ENCODE peak calls at places on chromosomes 1 and 21, in ten cellular contexts. G is ovary, T is IMR-90, U is nephron progenitor cell, Z is GM12865, E is lower leg skin, L is Panc1, B is esophagus squamous epithelium, O is tibial nerve, Y is fibroblast of mammary gland. M is an unnamed sample.

GRCh38 chr1:223670458-223671159 is 5.1 kb upstream of the CAPN8 start:
- DNase-seq in T (peak), U (peak), Y (peak), Z (peak), L (no peak), G (no peak), O (no peak), B (no peak), E (no peak), M (no peak)

GRCh38 chr21:32186843-32187242 is 92.0 kb downstream of the MIS18A start:
- DNase-seq in Y (no peak), O (no peak), B (no peak), L (no peak), E (no peak), U (no peak), T (no peak), Z (no peak), G (no peak), M (no peak)

GRCh38 chr21:45993210-45994085 is 11.9 kb downstream of the COL6A1 start:
- DNase-seq in T (no peak), U (peak), G (peak), O (peak), E (peak), L (no peak), Z (no peak), Y (peak), B (no peak), M (peak)

GRCh38 chr1:117030271-117030877 is 28.8 kb downstream of the CD101 start:
- DNase-seq in Z (no peak), L (no peak), E (no peak), O (no peak), U (no peak), Y (no peak), B (no peak), G (no peak), T (no peak), M (no peak)

GRCh38 chr1:118914379-118915161 is 73.6 kb downstream of the TBX15 start:
- DNase-seq in T (no peak), U (no peak), Z (no peak), L (no peak), Y (no peak), O (no peak), B (no peak), G (no peak), E (no peak), M (no peak)

GRCh38 chr1:247111259-247111635 is 7.1 kb upstream of the ZNF669 start:
- DNase-seq in T (no peak), B (no peak), Z (no peak), L (no peak), O (no peak), U (no peak), Y (no peak), E (peak), G (no peak), M (no peak)

GRCh38 chr1:93605812-93606512 is 75.7 kb downstream of the BCAR3 start:
- DNase-seq in L (peak), G (no peak), B (no peak), O (no peak), U (no peak), Y (peak), E (peak), Z (no peak), T (peak), M (no peak)

GRCh38 chr1:160519542-160520435 is 3.3 kb downstream of the SLAMF6 start:
- DNase-seq in T (no peak), Y (no peak), Z (peak), G (no peak), O (no peak), L (no peak), U (no peak), B (no peak), E (no peak), M (no peak)

GRCh38 chr1:209230319-209230718 is 353.2 kb upstream of the CAMK1G start:
- DNase-seq in Z (no peak), T (no peak), Y (no peak), O (no peak), E (no peak), B (no peak), G (no peak), U (no peak), L (no peak), M (no peak)

GRCh38 chr1:12161662-12162458 is 4.9 kb upstream of the TNFRSF1B start:
- DNase-seq in O (peak), Z (peak), L (peak), E (peak), Y (peak), G (peak), B (peak), U (no peak), T (peak), M (peak)

GRCh38 chr1:214377485-214377884 is 96.5 kb downstream of the SMYD2 start:
- DNase-seq in E (no peak), T (no peak), O (no peak), B (no peak), L (no peak), Y (no peak), Z (no peak), U (no peak), G (no peak), M (no peak)

GRCh38 chr21:43602277-43603229 is 56.7 kb downstream of the HSF2BP start:
- DNase-seq in Y (no peak), G (no peak), Z (no peak), T (no peak), E (no peak), U (no peak), L (no peak), O (no peak), B (no peak), M (no peak)

GRCh38 chr1:50332941-50333594 is 90.2 kb downstream of the DMRTA2 start:
- DNase-seq in Y (peak), O (no peak), T (peak), L (no peak), B (no peak), Z (peak), G (peak), U (peak), E (no peak), M (no peak)

GRCh38 chr1:3055051-3055450 is 14.0 kb upstream of the PRDM16 start:
- DNase-seq in G (no peak), T (no peak), U (no peak), Z (no peak), Y (no peak), B (no peak), O (no peak), E (no peak), L (no peak), M (peak)

GRCh38 chr1:207691006-207691405 is 46.1 kb downstream of the CR1L start:
- DNase-seq in B (no peak), E (no peak), Z (no peak), U (no peak), L (no peak), T (no peak), Y (no peak), G (no peak), O (no peak), M (no peak)

GRCh38 chr1:203769505-203770343 is 4.7 kb downstream of the LAX1 start:
- DNase-seq in T (peak), Y (peak), E (peak), Z (no peak), G (peak), B (no peak), U (peak), L (no peak), O (peak), M (peak)

GRCh38 chr1:216598448-216598847 is 124.8 kb downstream of the ESRRG start:
- DNase-seq in Y (no peak), U (no peak), E (no peak), O (no peak), G (no peak), T (no peak), L (no peak), B (no peak), Z (no peak), M (no peak)

GRCh38 chr1:216599851-216600250 is 123.4 kb downstream of the ESRRG start:
- DNase-seq in G (no peak), Z (no peak), O (no peak), B (no peak), E (no peak), Y (no peak), L (no peak), T (no peak), U (no peak), M (no peak)

GRCh38 chr1:216601427-216601751 is 121.8 kb downstream of the ESRRG start:
- DNase-seq in T (no peak), O (no peak), U (no peak), Z (no peak), G (no peak), Y (no peak), E (no peak), L (no peak), B (no peak), M (no peak)

GRCh38 chr1:216604771-216605170 is 118.5 kb downstream of the ESRRG start:
- DNase-seq in Z (no peak), O (no peak), E (no peak), B (no peak), L (no peak), Y (no peak), G (no peak), U (no peak), T (no peak), M (no peak)

DNA sequence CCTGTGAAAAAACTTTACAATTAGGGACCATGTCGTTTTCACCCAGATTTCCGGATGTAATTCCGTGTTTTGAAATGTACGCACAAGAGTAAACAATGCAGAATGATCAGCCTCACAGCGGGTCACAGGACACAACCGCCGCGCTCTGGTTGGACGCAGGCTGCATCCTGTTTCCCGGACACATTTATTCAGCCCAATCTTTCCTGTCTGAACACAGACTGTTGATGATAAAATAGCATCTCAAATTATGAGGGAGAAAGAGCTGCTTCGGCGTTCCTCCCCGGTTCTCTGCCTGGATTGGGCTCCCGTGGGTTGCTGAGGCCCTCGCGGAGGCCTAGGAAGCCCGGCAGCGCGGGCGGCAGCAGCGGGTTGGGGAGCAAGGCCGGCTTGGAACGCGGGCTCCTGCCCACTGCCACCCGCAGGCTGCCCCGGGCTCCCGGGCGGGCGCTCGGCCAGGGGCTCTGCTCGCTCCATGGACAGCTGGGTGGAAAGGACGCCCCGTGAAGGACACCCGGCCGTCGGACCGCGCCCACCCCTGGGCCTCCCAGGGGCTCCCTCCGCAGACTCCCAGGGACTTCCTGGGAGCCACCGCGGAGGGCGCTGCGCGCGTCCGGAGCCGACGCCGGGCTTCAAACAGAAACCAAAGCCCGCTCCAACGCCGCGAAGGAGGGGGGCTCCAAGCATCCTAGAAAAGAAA is 122.4 kb downstream of the ESRRG start:
- DNase-seq in U (peak), O (peak), T (peak), B (peak), G (peak), Y (peak), E (peak), Z (peak), L (peak), M (no peak)
- TF ChIP-seq CTCF in U (peak), O (peak), T (peak), B (peak), G (no peak), Y (peak), E (no peak), Z (peak), L (peak), M (no peak)

GRCh38 chr1:235527196-235527814 is 23.1 kb upstream of the B3GALNT2 start:
- DNase-seq in T (no peak), G (no peak), B (no peak), O (no peak), U (no peak), E (no peak), Z (no peak), Y (no peak), L (no peak), M (no peak)

GRCh38 chr1:235525314-235525713 is 21.1 kb upstream of the B3GALNT2 start:
- DNase-seq in O (no peak), E (no peak), T (peak), B (no peak), Y (no peak), L (no peak), U (no peak), G (no peak), Z (no peak), M (no peak)
- TF ChIP-seq CTCF in O (no peak), E (no peak), T (no peak), B (no peak), Y (no peak), L (no peak), U (no peak), G (no peak), Z (no peak), M (no peak)

GRCh38 chr1:91556556-91556955 is 55.9 kb downstream of the CDC7 start:
- DNase-seq in E (no peak), L (no peak), B (no peak), Y (no peak), Z (no peak), U (no peak), O (no peak), G (no peak), T (no peak), M (no peak)

GRCh38 chr1:91553196-91553595 is 52.5 kb downstream of the CDC7 start:
- DNase-seq in B (no peak), Y (peak), G (peak), E (no peak), L (no peak), O (no peak), T (peak), U (no peak), Z (no peak), M (no peak)

GRCh38 chr1:91557039-91557690 is 56.5 kb downstream of the CDC7 start:
- DNase-seq in Y (peak), Z (no peak), U (no peak), T (peak), O (no peak), B (no peak), E (no peak), G (no peak), L (no peak), M (no peak)

GRCh38 chr1:91555821-91556531 is 55.3 kb downstream of the CDC7 start:
- DNase-seq in T (peak), Y (peak), U (no peak), G (no peak), B (no peak), E (no peak), L (no peak), O (no peak), Z (peak), M (no peak)

DNA sequence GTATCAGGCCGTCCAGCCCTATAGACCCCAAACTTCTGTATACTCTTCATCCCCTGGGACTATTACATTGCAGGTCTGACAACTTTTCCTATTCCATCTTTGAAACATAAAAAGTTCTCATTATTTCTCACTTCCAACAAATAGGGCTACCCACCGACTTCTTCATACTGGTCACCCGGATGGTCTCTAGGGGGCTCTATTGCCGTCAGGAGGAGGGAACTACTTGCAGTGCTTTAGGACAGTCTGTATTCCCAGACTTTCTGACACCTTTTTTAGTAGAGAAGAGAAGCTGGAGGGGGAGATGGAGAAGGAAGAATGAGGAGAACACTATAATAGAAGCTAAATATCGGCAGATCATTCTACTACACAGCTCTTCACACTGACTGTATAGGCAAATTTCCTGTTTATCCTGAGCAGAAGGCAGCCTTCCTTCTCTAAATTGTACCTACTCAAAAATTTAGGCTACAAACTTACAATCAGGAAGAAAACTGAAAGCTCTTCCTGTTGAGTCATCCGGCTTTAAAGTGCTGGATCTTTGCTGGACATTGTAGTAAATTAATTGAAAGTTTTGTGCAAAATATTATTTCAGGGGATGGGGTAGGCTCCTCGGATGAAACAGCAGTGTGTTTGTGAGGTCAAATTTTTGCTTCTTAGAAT is 54.6 kb downstream of the CDC7 start:
- DNase-seq in T (peak), G (no peak), Y (peak), O (no peak), U (no peak), L (no peak), Z (no peak), B (no peak), E (no peak), M (no peak)
- TF ChIP-seq CTCF in T (peak), G (peak), Y (peak), O (peak), U (no peak), L (peak), Z (no peak), B (no peak), E (no peak), M (no peak)

GRCh38 chr1:150072959-150073358 is 5.4 kb downstream of the VPS45 start:
- DNase-seq in T (peak), Z (peak), G (no peak), L (no peak), B (no peak), U (no peak), O (no peak), Y (peak), E (no peak), M (no peak)
- TF ChIP-seq CTCF in T (peak), Z (peak), G (peak), L (peak), B (peak), U (peak), O (peak), Y (peak), E (no peak), M (peak)

GRCh38 chr1:71196685-71197084 is 115.8 kb upstream of the ZRANB2 start:
- DNase-seq in Z (no peak), L (no peak), E (no peak), U (no peak), O (no peak), Y (peak), G (no peak), B (no peak), T (peak), M (no peak)
- TF ChIP-seq CTCF in Z (no peak), L (peak), E (no peak), U (peak), O (peak), Y (peak), G (no peak), B (no peak), T (peak), M (no peak)

GRCh38 chr1:14095001-14095400 is 395.0 kb downstream of the PRDM2 start:
- DNase-seq in E (no peak), Z (peak), O (no peak), Y (peak), T (no peak), B (no peak), G (no peak), L (no peak), U (no peak), M (no peak)
- TF ChIP-seq CTCF in E (no peak), Z (peak), O (no peak), Y (peak), T (no peak), B (peak), G (no peak), L (peak), U (peak), M (no peak)

DNA sequence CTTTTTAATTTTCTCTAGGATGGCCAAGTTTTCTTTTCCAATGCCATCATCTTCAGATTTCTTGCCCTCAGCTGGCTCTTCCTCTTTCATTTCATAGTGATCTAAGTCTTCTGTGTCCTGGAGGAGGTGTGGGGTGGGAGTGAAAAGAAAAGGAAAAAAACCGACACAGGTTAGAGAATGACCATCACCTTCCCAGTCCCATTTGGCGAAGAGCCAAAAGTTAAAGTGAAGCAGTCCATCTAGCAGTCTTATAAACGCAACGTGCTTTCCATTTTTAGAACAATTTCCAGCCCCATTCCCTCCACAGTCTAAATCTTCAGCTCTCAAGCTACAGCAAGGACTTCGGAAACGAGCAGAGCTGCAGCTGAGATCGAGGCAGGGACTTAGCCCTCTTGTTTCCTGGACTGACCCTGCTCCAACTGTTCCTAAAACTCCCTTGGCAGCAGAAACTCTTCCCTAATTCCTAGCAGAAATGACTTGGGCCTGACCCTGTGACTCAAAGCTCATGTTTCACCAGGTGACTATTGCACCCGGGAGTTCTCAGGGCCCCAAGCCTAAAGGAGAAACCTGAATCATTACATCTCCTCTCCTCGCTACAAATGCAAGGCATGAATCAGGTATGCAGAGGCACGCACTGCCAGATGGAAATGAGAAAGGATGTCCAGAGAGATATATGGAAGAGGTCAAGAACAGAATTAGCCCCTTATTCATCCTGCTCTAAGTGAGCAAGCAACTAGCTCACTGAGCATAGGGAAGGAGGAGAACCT is 5.2 kb downstream of the UBE2Q1 start:
- DNase-seq in E (no peak), U (no peak), Y (peak), B (no peak), L (no peak), G (no peak), T (peak), Z (no peak), O (no peak), M (no peak)
- TF ChIP-seq CTCF in E (no peak), U (no peak), Y (no peak), B (no peak), L (no peak), G (no peak), T (no peak), Z (no peak), O (no peak), M (no peak)

GRCh38 chr1:201374376-201374775 is 3.1 kb downstream of the TNNT2 start:
- DNase-seq in T (no peak), E (no peak), Z (no peak), B (no peak), G (no peak), L (no peak), O (no peak), Y (no peak), U (no peak), M (no peak)

GRCh38 chr1:201376464-201377374 is 761 bp downstream of the TNNT2 start:
- DNase-seq in O (no peak), T (peak), Y (peak), E (no peak), Z (peak), G (no peak), L (no peak), B (no peak), U (peak), M (no peak)

GRCh38 chr1:201377611-201378092 is at the start of gene TNNT2:
- DNase-seq in Z (no peak), Y (no peak), U (no peak), G (no peak), L (no peak), E (no peak), B (no peak), T (peak), O (no peak), M (no peak)

GRCh38 chr1:201376107-201376463 is 1.4 kb downstream of the TNNT2 start:
- DNase-seq in U (no peak), G (no peak), E (no peak), L (no peak), O (no peak), B (no peak), Y (no peak), T (no peak), Z (no peak), M (no peak)

DNA sequence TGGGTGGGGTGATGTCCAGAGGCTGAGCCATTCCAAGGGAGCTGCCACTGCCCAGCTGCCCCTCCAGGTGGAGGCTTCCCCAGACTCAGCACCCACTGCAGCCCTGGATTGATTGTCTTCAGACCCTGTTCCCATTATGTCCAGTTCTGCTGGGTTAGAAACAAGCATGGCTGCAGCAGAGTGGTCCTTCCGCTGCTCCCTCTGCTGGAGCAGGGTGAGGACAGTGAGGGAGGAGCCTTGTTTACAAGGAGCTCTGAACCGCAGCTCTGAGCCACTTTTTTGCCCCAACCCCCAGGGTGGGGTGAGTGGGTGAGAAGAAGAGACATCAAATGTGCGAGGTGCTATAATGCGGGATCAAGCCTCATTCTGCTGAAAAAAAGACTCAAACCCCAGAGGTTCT is 2.3 kb downstream of the TNNT2 start:
- DNase-seq in L (no peak), Z (no peak), B (no peak), T (no peak), U (no peak), G (no peak), Y (no peak), E (no peak), O (no peak), M (no peak)
- TF ChIP-seq CTCF in L (no peak), Z (no peak), B (no peak), T (peak), U (no peak), G (no peak), Y (peak), E (no peak), O (no peak), M (no peak)

GRCh38 chr21:33255404-33255803 is 10.8 kb upstream of the IL10RB start:
- DNase-seq in U (no peak), G (no peak), Y (no peak), L (no peak), E (no peak), B (no peak), O (no peak), Z (no peak), T (no peak), M (no peak)
- TF ChIP-seq CTCF in U (no peak), G (no peak), Y (no peak), L (no peak), E (no peak), B (no peak), O (no peak), Z (no peak), T (no peak), M (no peak)

M was measured in CD14-positive monocyte.